ENCODE peak calls at places on chromosomes 7 and 10, in ten cellular contexts. One of them, this sample, is unnamed.

GRCh38 chr10:1475095-1475583 is 262.2 kb downstream of the ADARB2 start:
- DNase-seq in AG09309: no peak
- DNase-seq in lower lobe of right lung: no peak
- DNase-seq in tibial nerve: no peak
- DNase-seq in IMR-90: no peak
- DNase-seq in breast epithelium: no peak
- DNase-seq in skeletal muscle cell: no peak
- DNase-seq in CD4-positive, alpha-beta memory T cell: no peak
- DNase-seq in thoracic aorta: no peak
- DNase-seq in right lobe of liver: no peak
- DNase-seq in this sample: no peak

GRCh38 chr7:6530626-6531491 is 20.4 kb downstream of the GRID2IP start:
- DNase-seq in AG09309: no peak
- DNase-seq in lower lobe of right lung: no peak
- DNase-seq in tibial nerve: no peak
- DNase-seq in IMR-90: no peak
- DNase-seq in breast epithelium: no peak
- DNase-seq in skeletal muscle cell: no peak
- DNase-seq in CD4-positive, alpha-beta memory T cell: peak; percentile 16
- DNase-seq in thoracic aorta: no peak
- DNase-seq in right lobe of liver: no peak
- DNase-seq in this sample: peak; percentile 56

GRCh38 chr10:113049881-113050280 is 99.8 kb downstream of the TCF7L2 start:
- DNase-seq in AG09309: no peak
- DNase-seq in lower lobe of right lung: no peak
- DNase-seq in tibial nerve: no peak
- DNase-seq in IMR-90: no peak
- DNase-seq in breast epithelium: no peak
- DNase-seq in skeletal muscle cell: no peak
- DNase-seq in CD4-positive, alpha-beta memory T cell: no peak
- DNase-seq in thoracic aorta: no peak
- DNase-seq in right lobe of liver: no peak
- DNase-seq in this sample: no peak

GRCh38 chr7:141113131-141113530 is 39.3 kb downstream of the TMEM178B start:
- DNase-seq in AG09309: no peak
- DNase-seq in lower lobe of right lung: no peak
- DNase-seq in tibial nerve: no peak
- DNase-seq in IMR-90: no peak
- DNase-seq in breast epithelium: no peak
- DNase-seq in skeletal muscle cell: no peak
- DNase-seq in CD4-positive, alpha-beta memory T cell: no peak
- DNase-seq in thoracic aorta: no peak
- DNase-seq in right lobe of liver: no peak
- DNase-seq in this sample: no peak

GRCh38 chr7:120402368-120402767 is 129.4 kb downstream of the KCND2 start:
- DNase-seq in AG09309: no peak
- DNase-seq in lower lobe of right lung: no peak
- DNase-seq in tibial nerve: no peak
- DNase-seq in IMR-90: peak; percentile 0
- DNase-seq in breast epithelium: no peak
- DNase-seq in skeletal muscle cell: no peak
- DNase-seq in CD4-positive, alpha-beta memory T cell: no peak
- DNase-seq in thoracic aorta: no peak
- DNase-seq in right lobe of liver: no peak
- DNase-seq in this sample: no peak

GRCh38 chr7:68697821-68698280 is 900.4 kb upstream of the AUTS2 start:
- DNase-seq in AG09309: no peak
- DNase-seq in lower lobe of right lung: no peak
- DNase-seq in tibial nerve: no peak
- DNase-seq in IMR-90: peak; percentile 32
- DNase-seq in breast epithelium: no peak
- DNase-seq in skeletal muscle cell: peak; percentile 73
- DNase-seq in CD4-positive, alpha-beta memory T cell: no peak
- DNase-seq in thoracic aorta: no peak
- DNase-seq in right lobe of liver: no peak
- DNase-seq in this sample: no peak

GRCh38 chr7:43756368-43757072 is 2.0 kb upstream of the BLVRA start:
- DNase-seq in AG09309: peak; percentile 20
- DNase-seq in lower lobe of right lung: no peak
- DNase-seq in tibial nerve: no peak
- DNase-seq in IMR-90: peak; percentile 85
- DNase-seq in breast epithelium: no peak
- DNase-seq in skeletal muscle cell: peak; percentile 53
- DNase-seq in CD4-positive, alpha-beta memory T cell: no peak
- DNase-seq in thoracic aorta: no peak
- DNase-seq in right lobe of liver: no peak
- DNase-seq in this sample: no peak

GRCh38 chr7:142772051-142772450 is 1.3 kb downstream of the PRSS2 start:
- DNase-seq in AG09309: no peak
- DNase-seq in lower lobe of right lung: no peak
- DNase-seq in tibial nerve: no peak
- DNase-seq in IMR-90: no peak
- DNase-seq in breast epithelium: no peak
- DNase-seq in skeletal muscle cell: no peak
- DNase-seq in CD4-positive, alpha-beta memory T cell: no peak
- DNase-seq in thoracic aorta: no peak
- DNase-seq in right lobe of liver: no peak
- DNase-seq in this sample: no peak

GRCh38 chr7:16791071-16791470 is 13.7 kb downstream of the AGR2 start:
- DNase-seq in AG09309: no peak
- DNase-seq in lower lobe of right lung: no peak
- DNase-seq in tibial nerve: no peak
- DNase-seq in IMR-90: no peak
- DNase-seq in breast epithelium: no peak
- DNase-seq in skeletal muscle cell: no peak
- DNase-seq in CD4-positive, alpha-beta memory T cell: no peak
- DNase-seq in thoracic aorta: no peak
- DNase-seq in right lobe of liver: no peak
- DNase-seq in this sample: no peak

GRCh38 chr7:2522780-2523433 is 3.3 kb downstream of the LFNG start:
- DNase-seq in AG09309: no peak
- DNase-seq in lower lobe of right lung: no peak
- DNase-seq in tibial nerve: no peak
- DNase-seq in IMR-90: no peak
- DNase-seq in breast epithelium: peak; percentile 87
- DNase-seq in skeletal muscle cell: no peak
- DNase-seq in CD4-positive, alpha-beta memory T cell: no peak
- DNase-seq in thoracic aorta: no peak
- DNase-seq in right lobe of liver: no peak
- DNase-seq in this sample: no peak

GRCh38 chr7:2524808-2525140 is 5.2 kb downstream of the LFNG start:
- DNase-seq in AG09309: no peak
- DNase-seq in lower lobe of right lung: no peak
- DNase-seq in tibial nerve: no peak
- DNase-seq in IMR-90: no peak
- DNase-seq in breast epithelium: no peak
- DNase-seq in skeletal muscle cell: no peak
- DNase-seq in CD4-positive, alpha-beta memory T cell: no peak
- DNase-seq in thoracic aorta: no peak
- DNase-seq in right lobe of liver: no peak
- DNase-seq in this sample: no peak

GRCh38 chr7:2523461-2523905 is 3.9 kb downstream of the LFNG start:
- DNase-seq in AG09309: no peak
- DNase-seq in lower lobe of right lung: peak; percentile 77
- DNase-seq in tibial nerve: no peak
- DNase-seq in IMR-90: no peak
- DNase-seq in breast epithelium: peak; percentile 74
- DNase-seq in skeletal muscle cell: no peak
- DNase-seq in CD4-positive, alpha-beta memory T cell: no peak
- DNase-seq in thoracic aorta: no peak
- DNase-seq in right lobe of liver: no peak
- DNase-seq in this sample: no peak

GRCh38 chr7:2525161-2525930 is 5.8 kb downstream of the LFNG start:
- DNase-seq in AG09309: no peak
- DNase-seq in lower lobe of right lung: peak; percentile 73
- DNase-seq in tibial nerve: no peak
- DNase-seq in IMR-90: no peak
- DNase-seq in breast epithelium: no peak
- DNase-seq in skeletal muscle cell: no peak
- DNase-seq in CD4-positive, alpha-beta memory T cell: no peak
- DNase-seq in thoracic aorta: no peak
- DNase-seq in right lobe of liver: no peak
- DNase-seq in this sample: no peak

DNA sequence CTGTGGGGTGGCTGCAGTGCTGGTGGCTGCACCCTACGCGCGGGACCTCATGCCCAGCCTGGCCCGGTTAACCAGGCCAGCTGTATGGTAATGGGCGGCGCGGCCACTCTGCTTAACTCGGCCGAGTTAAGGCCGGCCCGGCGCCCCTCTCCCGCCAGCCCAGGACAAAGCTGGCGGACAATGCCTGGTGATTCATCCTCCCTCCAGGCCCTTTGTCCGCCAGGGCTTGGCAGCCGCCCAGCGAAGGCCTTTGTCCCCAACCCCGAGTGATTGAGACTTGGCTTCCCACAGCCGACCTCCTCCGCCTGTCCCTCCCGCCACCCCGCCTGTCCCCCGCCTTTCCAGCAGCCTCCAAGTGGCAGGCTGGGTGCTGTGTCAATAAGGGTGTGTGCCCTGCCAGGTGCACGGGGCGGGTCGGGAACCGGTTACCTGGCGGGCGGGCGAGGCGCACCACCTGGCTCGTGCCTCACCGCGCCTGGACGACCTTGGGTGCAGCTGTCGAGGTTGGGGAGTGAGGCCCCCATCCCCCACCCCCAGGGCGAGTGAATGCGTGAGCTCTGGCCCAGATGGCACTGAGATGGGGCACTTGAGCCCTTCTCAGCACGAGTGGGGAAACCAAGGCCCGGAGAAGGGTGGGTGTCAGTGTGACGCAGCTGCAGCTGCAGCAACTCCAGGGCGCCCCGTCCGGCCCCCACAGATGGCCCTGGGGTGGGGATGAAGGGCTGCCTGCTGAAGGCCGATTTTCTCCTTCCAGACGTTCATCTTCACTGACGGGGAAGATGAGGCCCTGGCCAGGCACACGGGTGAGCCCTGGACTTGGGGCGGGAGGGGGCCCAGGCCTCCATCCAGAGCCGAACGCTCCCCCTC is 4.6 kb downstream of the LFNG start:
- DNase-seq in AG09309: no peak
- DNase-seq in lower lobe of right lung: peak; percentile 90
- DNase-seq in tibial nerve: no peak
- DNase-seq in IMR-90: peak; percentile 41
- DNase-seq in breast epithelium: peak; percentile 77
- DNase-seq in skeletal muscle cell: no peak
- DNase-seq in CD4-positive, alpha-beta memory T cell: no peak
- DNase-seq in thoracic aorta: no peak
- DNase-seq in right lobe of liver: peak; percentile 76
- DNase-seq in this sample: no peak
- H3K4me3 ChIP-seq in AG09309: no peak overlapping the region
- H3K4me3 ChIP-seq in lower lobe of right lung: peak overlapping the region; percentile 77
- H3K4me3 ChIP-seq in tibial nerve: peak overlapping the region; percentile 63
- H3K4me3 ChIP-seq in IMR-90: no peak overlapping the region
- H3K4me3 ChIP-seq in breast epithelium: peak overlapping the region; percentile 50
- H3K4me3 ChIP-seq in skeletal muscle cell: peak overlapping the region; percentile 65
- H3K4me3 ChIP-seq in CD4-positive, alpha-beta memory T cell: peak overlapping the region; percentile 98
- H3K4me3 ChIP-seq in thoracic aorta: peak overlapping the region; percentile 66
- H3K4me3 ChIP-seq in right lobe of liver: no peak overlapping the region
- H3K4me3 ChIP-seq in this sample: peak overlapping the region; percentile 100

GRCh38 chr10:110239892-110240291 is 32.5 kb downstream of the MXI1 start:
- DNase-seq in AG09309: no peak
- DNase-seq in lower lobe of right lung: no peak
- DNase-seq in tibial nerve: no peak
- DNase-seq in IMR-90: no peak
- DNase-seq in breast epithelium: no peak
- DNase-seq in skeletal muscle cell: no peak
- DNase-seq in CD4-positive, alpha-beta memory T cell: no peak
- DNase-seq in thoracic aorta: no peak
- DNase-seq in right lobe of liver: no peak
- DNase-seq in this sample: no peak

GRCh38 chr10:110237894-110238480 is 30.6 kb downstream of the MXI1 start:
- DNase-seq in AG09309: no peak
- DNase-seq in lower lobe of right lung: no peak
- DNase-seq in tibial nerve: no peak
- DNase-seq in IMR-90: no peak
- DNase-seq in breast epithelium: no peak
- DNase-seq in skeletal muscle cell: no peak
- DNase-seq in CD4-positive, alpha-beta memory T cell: no peak
- DNase-seq in thoracic aorta: no peak
- DNase-seq in right lobe of liver: no peak
- DNase-seq in this sample: no peak

GRCh38 chr10:110241407-110241806 is 34.0 kb downstream of the MXI1 start:
- DNase-seq in AG09309: no peak
- DNase-seq in lower lobe of right lung: no peak
- DNase-seq in tibial nerve: no peak
- DNase-seq in IMR-90: no peak
- DNase-seq in breast epithelium: no peak
- DNase-seq in skeletal muscle cell: no peak
- DNase-seq in CD4-positive, alpha-beta memory T cell: no peak
- DNase-seq in thoracic aorta: no peak
- DNase-seq in right lobe of liver: no peak
- DNase-seq in this sample: no peak

GRCh38 chr10:110244550-110244949 is 37.1 kb downstream of the MXI1 start:
- DNase-seq in AG09309: no peak
- DNase-seq in lower lobe of right lung: no peak
- DNase-seq in tibial nerve: no peak
- DNase-seq in IMR-90: no peak
- DNase-seq in breast epithelium: no peak
- DNase-seq in skeletal muscle cell: no peak
- DNase-seq in CD4-positive, alpha-beta memory T cell: no peak
- DNase-seq in thoracic aorta: no peak
- DNase-seq in right lobe of liver: no peak
- DNase-seq in this sample: no peak

GRCh38 chr10:110241841-110242240 is 34.4 kb downstream of the MXI1 start:
- DNase-seq in AG09309: no peak
- DNase-seq in lower lobe of right lung: no peak
- DNase-seq in tibial nerve: no peak
- DNase-seq in IMR-90: no peak
- DNase-seq in breast epithelium: no peak
- DNase-seq in skeletal muscle cell: no peak
- DNase-seq in CD4-positive, alpha-beta memory T cell: no peak
- DNase-seq in thoracic aorta: no peak
- DNase-seq in right lobe of liver: no peak
- DNase-seq in this sample: no peak
- H3K4me3 ChIP-seq in AG09309: no peak overlapping the region
- H3K4me3 ChIP-seq in lower lobe of right lung: no peak overlapping the region
- H3K4me3 ChIP-seq in tibial nerve: no peak overlapping the region
- H3K4me3 ChIP-seq in IMR-90: no peak overlapping the region
- H3K4me3 ChIP-seq in breast epithelium: no peak overlapping the region
- H3K4me3 ChIP-seq in skeletal muscle cell: no peak overlapping the region
- H3K4me3 ChIP-seq in CD4-positive, alpha-beta memory T cell: no peak overlapping the region
- H3K4me3 ChIP-seq in thoracic aorta: no peak overlapping the region
- H3K4me3 ChIP-seq in right lobe of liver: no peak overlapping the region
- H3K4me3 ChIP-seq in this sample: no peak overlapping the region

GRCh38 chr10:75654777-75655176 is 223.4 kb downstream of the LRMDA start:
- DNase-seq in AG09309: no peak
- DNase-seq in lower lobe of right lung: no peak
- DNase-seq in tibial nerve: no peak
- DNase-seq in IMR-90: no peak
- DNase-seq in breast epithelium: no peak
- DNase-seq in skeletal muscle cell: no peak
- DNase-seq in CD4-positive, alpha-beta memory T cell: no peak
- DNase-seq in thoracic aorta: no peak
- DNase-seq in right lobe of liver: no peak
- DNase-seq in this sample: no peak
- H3K4me3 ChIP-seq in AG09309: no peak overlapping the region
- H3K4me3 ChIP-seq in lower lobe of right lung: no peak overlapping the region
- H3K4me3 ChIP-seq in tibial nerve: no peak overlapping the region
- H3K4me3 ChIP-seq in IMR-90: no peak overlapping the region
- H3K4me3 ChIP-seq in breast epithelium: no peak overlapping the region
- H3K4me3 ChIP-seq in skeletal muscle cell: no peak overlapping the region
- H3K4me3 ChIP-seq in CD4-positive, alpha-beta memory T cell: no peak overlapping the region
- H3K4me3 ChIP-seq in thoracic aorta: peak overlapping the region; percentile 24
- H3K4me3 ChIP-seq in right lobe of liver: no peak overlapping the region
- H3K4me3 ChIP-seq in this sample: no peak overlapping the region

GRCh38 chr10:69416695-69417094 is at the start of gene TACR2:
- DNase-seq in AG09309: no peak
- DNase-seq in lower lobe of right lung: no peak
- DNase-seq in tibial nerve: no peak
- DNase-seq in IMR-90: no peak
- DNase-seq in breast epithelium: no peak
- DNase-seq in skeletal muscle cell: no peak
- DNase-seq in CD4-positive, alpha-beta memory T cell: no peak
- DNase-seq in thoracic aorta: no peak
- DNase-seq in right lobe of liver: no peak
- DNase-seq in this sample: no peak
- H3K4me3 ChIP-seq in AG09309: no peak within 1 kb of the TSS
- H3K4me3 ChIP-seq in lower lobe of right lung: no peak within 1 kb of the TSS
- H3K4me3 ChIP-seq in tibial nerve: no peak within 1 kb of the TSS
- H3K4me3 ChIP-seq in IMR-90: no peak within 1 kb of the TSS
- H3K4me3 ChIP-seq in breast epithelium: no peak within 1 kb of the TSS
- H3K4me3 ChIP-seq in skeletal muscle cell: no peak within 1 kb of the TSS
- H3K4me3 ChIP-seq in CD4-positive, alpha-beta memory T cell: no peak within 1 kb of the TSS
- H3K4me3 ChIP-seq in thoracic aorta: no peak within 1 kb of the TSS
- H3K4me3 ChIP-seq in right lobe of liver: no peak within 1 kb of the TSS
- H3K4me3 ChIP-seq in this sample: no peak within 1 kb of the TSS